ENCODE peak calls at places on chromosomes 7 and 10, in ten cellular contexts. E is fibroblast of the aortic adventitia, T is choroid plexus epithelial cell, X is HT1080, F is ovary, A is glutamatergic neuron, D is HEK293T, H is kidney tubule cell, J is SHP77, V is cardiac muscle cell. L is an unnamed sample.

GRCh38 chr10:3886666-3887251 is 101.8 kb upstream of the KLF6 start:
- DNase-seq in E (peak; percentile 90), T (peak; percentile 99), X (peak; percentile 77), H (peak; percentile 99), F (peak; percentile 63), V (no peak), A (no peak), J (no peak), D (no peak), L (no peak)

GRCh38 chr10:110556993-110557601 is 10.4 kb upstream of the SMC3 start:
- DNase-seq in A (peak; percentile 42), V (peak; percentile 65), T (peak; percentile 73), H (peak; percentile 62), E (peak; percentile 72), D (peak; percentile 71), F (peak; percentile 29), J (no peak), X (no peak), L (peak; percentile 87)

GRCh38 chr10:80524190-80524589 is 13.5 kb upstream of the SH2D4B start:
- DNase-seq in X (no peak), J (no peak), F (no peak), T (no peak), H (no peak), A (no peak), D (no peak), E (no peak), V (no peak), L (no peak)

GRCh38 chr10:78892383-78893191 is 176.2 kb upstream of the ZMIZ1 start:
- DNase-seq in V (no peak), A (no peak), F (no peak), T (peak; percentile 11), J (no peak), D (no peak), H (peak; percentile 34), E (peak; percentile 13), X (peak; percentile 8), L (no peak)

GRCh38 chr7:77349141-77349540 is 67.0 kb downstream of the GSAP start:
- DNase-seq in X (no peak), A (no peak), H (peak; percentile 59), E (peak; percentile 40), V (peak; percentile 27), J (no peak), T (peak; percentile 38), D (no peak), F (no peak), L (no peak)

GRCh38 chr7:116524609-116525297 is at the start of gene CAV1:
- DNase-seq in J (no peak), T (peak; percentile 97), E (peak; percentile 93), D (peak; percentile 57), F (peak; percentile 86), X (peak; percentile 99), H (peak; percentile 97), V (peak; percentile 56), A (peak; percentile 49), L (peak; percentile 14)

GRCh38 chr7:27194641-27195379 is 5.1 kb downstream of the HOXA13 start:
- DNase-seq in H (no peak), D (no peak), V (no peak), A (peak; percentile 4), X (no peak), J (no peak), T (no peak), E (no peak), F (no peak), L (no peak)

GRCh38 chr10:5433182-5433581 is 20.8 kb downstream of the NET1 start:
- DNase-seq in A (no peak), F (no peak), D (no peak), T (peak; percentile 29), X (no peak), H (no peak), J (no peak), V (no peak), E (no peak), L (no peak)

GRCh38 chr10:33484787-33485186 is 150.3 kb upstream of the NRP1 start:
- DNase-seq in E (peak; percentile 91), A (no peak), J (no peak), H (no peak), D (no peak), T (peak; percentile 40), X (no peak), V (no peak), F (peak; percentile 39), L (no peak)

GRCh38 chr7:95404316-95404715 is 8.1 kb upstream of the PON3 start:
- DNase-seq in V (no peak), D (no peak), F (peak; percentile 33), A (no peak), J (no peak), X (no peak), E (peak; percentile 13), H (peak; percentile 66), T (peak; percentile 16), L (no peak)

GRCh38 chr7:9083837-9084236 is 650.4 kb downstream of the NXPH1 start:
- DNase-seq in F (no peak), A (no peak), V (peak; percentile 16), D (peak; percentile 6), T (no peak), J (peak; percentile 51), E (no peak), X (peak; percentile 20), H (no peak), L (no peak)

GRCh38 chr10:101710064-101710695 is 15.2 kb upstream of the FBXW4 start:
- DNase-seq in A (no peak), H (no peak), E (peak; percentile 10), F (no peak), D (peak; percentile 47), T (peak; percentile 44), J (no peak), X (no peak), V (peak; percentile 57), L (no peak)

GRCh38 chr10:123562387-123562786 is 103.8 kb upstream of the GPR26 start:
- DNase-seq in J (no peak), F (no peak), V (no peak), A (no peak), X (no peak), D (no peak), H (no peak), E (no peak), T (no peak), L (no peak)

GRCh38 chr10:27446091-27446918 is 57.8 kb upstream of the RAB18 start:
- DNase-seq in X (peak; percentile 34), H (peak; percentile 51), J (no peak), E (peak; percentile 59), T (peak; percentile 60), V (peak; percentile 47), D (peak; percentile 8), F (no peak), A (no peak), L (peak; percentile 16)

GRCh38 chr10:15370212-15370740 is 813 bp downstream of the FAM171A1 start:
- DNase-seq in H (peak; percentile 42), D (peak; percentile 42), J (no peak), E (peak; percentile 38), F (peak; percentile 31), T (peak; percentile 30), A (peak; percentile 49), X (no peak), V (peak; percentile 48), L (no peak)

GRCh38 chr7:106870983-106871410 is 5.9 kb downstream of the PIK3CG start:
- DNase-seq in T (peak; percentile 43), V (no peak), X (no peak), J (no peak), H (peak; percentile 10), F (no peak), E (no peak), D (no peak), A (no peak), L (peak; percentile 84)